ENCODE peak calls at places on chromosome 11, in five cellular contexts. A is T1000, I is activated gamma-delta T cell treated with Interleukin-2 at 50 U/mL for 16 hours, D is H7, F is colonic mucosa. Y is an unnamed sample.

GRCh38 chr11:125364085-125364822 is 131.8 kb downstream of the FEZ1 start:
- DNase-seq in A (peak), I (no peak), D (no peak), F (no peak), Y (no peak)

GRCh38 chr11:12042215-12042676 is 33.8 kb upstream of the DKK3 start:
- DNase-seq in A (no peak), I (no peak), D (no peak), F (no peak), Y (peak)

GRCh38 chr11:17343907-17344306 is 7.7 kb upstream of the NCR3LG1 start:
- DNase-seq in A (no peak), I (no peak), D (peak), F (no peak), Y (no peak)

GRCh38 chr11:32005786-32006406 is 85.0 kb upstream of the RCN1 start:
- DNase-seq in A (no peak), I (no peak), D (no peak), F (no peak), Y (no peak)

GRCh38 chr11:113549061-113549460 is 73.9 kb upstream of the DRD2 start:
- DNase-seq in A (no peak), I (no peak), D (no peak), F (no peak), Y (no peak)

GRCh38 chr11:85423331-85423730 is 203.8 kb downstream of the DLG2 start:
- DNase-seq in A (no peak), I (no peak), D (no peak), F (peak), Y (no peak)

GRCh38 chr11:36431429-36432092 is 78.5 kb downstream of the TRAF6 start:
- DNase-seq in A (peak), I (peak), D (no peak), F (no peak), Y (peak)

GRCh38 chr11:122494171-122494570 is 161.4 kb upstream of the UBASH3B start:
- DNase-seq in A (no peak), I (no peak), D (no peak), F (no peak), Y (no peak)

GRCh38 chr11:120205596-120206161 is 5.2 kb upstream of the OAF start:
- DNase-seq in A (no peak), I (no peak), D (no peak), F (no peak), Y (no peak)

GRCh38 chr11:65867284-65868071 is 5.1 kb downstream of the EFEMP2 start:
- DNase-seq in A (no peak), I (no peak), D (peak), F (no peak), Y (no peak)

GRCh38 chr11:64996710-64997380 is at the start of gene BATF2:
- DNase-seq in A (no peak), I (no peak), D (peak), F (peak), Y (peak)

GRCh38 chr11:86101941-86102407 is 33.1 kb upstream of the PICALM start:
- DNase-seq in A (no peak), I (no peak), D (no peak), F (no peak), Y (no peak)

GRCh38 chr11:19018901-19019300 is 41.6 kb downstream of the MRGPRX2 start:
- DNase-seq in A (no peak), I (no peak), D (peak), F (no peak), Y (no peak)

GRCh38 chr11:4493480-4493818 is 11.0 kb downstream of the OR52K1 start:
- DNase-seq in A (no peak), I (no peak), D (no peak), F (no peak), Y (no peak)

GRCh38 chr11:123083623-123084029 is 21.7 kb upstream of the HSPA8 start:
- DNase-seq in A (peak), I (peak), D (no peak), F (peak), Y (peak)

GRCh38 chr11:124751391-124751740 is 689 bp downstream of the VSIG2 start:
- DNase-seq in A (no peak), I (no peak), D (peak), F (no peak), Y (no peak)

GRCh38 chr11:26778000-26778757 is 56.3 kb upstream of the SLC5A12 start:
- DNase-seq in A (no peak), I (no peak), D (no peak), F (no peak), Y (no peak)

Y was measured in Kasumi-1.